ENCODE peak calls at places on chromosomes 2 and 18, in six cellular contexts. L is IMR-90, R is right lobe of liver, Q is K562, F is HepG2, M is HCT116. J is an unnamed sample.

GRCh38 chr18:74447404-74448152 is 9.5 kb downstream of the DIPK1C start:
- ATAC-seq in L (no peak), R (no peak), Q (no peak), F (peak; percentile 12), M (no peak), J (no peak)

GRCh38 chr18:41396861-41397260 is 558.2 kb upstream of the PIK3C3 start:
- ATAC-seq in L (no peak), R (no peak), Q (no peak), F (no peak), M (no peak), J (no peak)

GRCh38 chr2:195602687-195603086 is 54.3 kb upstream of the SLC39A10 start:
- ATAC-seq in L (no peak), R (no peak), Q (peak; percentile 76), F (no peak), M (no peak), J (no peak)

GRCh38 chr2:7203056-7203467 is 285.9 kb downstream of the RNF144A start:
- ATAC-seq in L (peak; percentile 53), R (peak; percentile 52), Q (peak; percentile 77), F (peak; percentile 77), M (peak; percentile 71), J (no peak)

GRCh38 chr2:240277073-240277806 is 136.8 kb upstream of the OTOS start:
- ATAC-seq in L (peak; percentile 68), R (no peak), Q (no peak), F (no peak), M (no peak), J (no peak)

GRCh38 chr2:2846379-2847130 is 515.5 kb upstream of the MYT1L start:
- ATAC-seq in L (no peak), R (no peak), Q (peak; percentile 41), F (peak; percentile 27), M (peak; percentile 75), J (peak; percentile 39)

GRCh38 chr2:121627525-121628050 is 21.7 kb downstream of the CLASP1 start:
- ATAC-seq in L (no peak), R (peak; percentile 80), Q (peak; percentile 98), F (no peak), M (no peak), J (no peak)

GRCh38 chr2:188318161-188318749 is 26.6 kb downstream of the GULP1 start:
- ATAC-seq in L (no peak), R (no peak), Q (no peak), F (no peak), M (no peak), J (no peak)

GRCh38 chr2:242015366-242016065 is 146.0 kb downstream of the RTP5 start:
- ATAC-seq in L (no peak), R (no peak), Q (no peak), F (no peak), M (no peak), J (no peak)

GRCh38 chr2:217900010-217900779 is 102.6 kb downstream of the TNS1 start:
- ATAC-seq in L (no peak), R (no peak), Q (no peak), F (peak; percentile 3), M (peak; percentile 24), J (no peak)

GRCh38 chr2:21657475-21657874 is 533.7 kb downstream of the TDRD15 start:
- ATAC-seq in L (peak; percentile 72), R (no peak), Q (no peak), F (no peak), M (no peak), J (no peak)

GRCh38 chr18:35112696-35113095 is 71.5 kb downstream of the MAPRE2 start:
- ATAC-seq in L (no peak), R (no peak), Q (no peak), F (no peak), M (no peak), J (no peak)

GRCh38 chr2:187150667-187151066 is 297.4 kb downstream of the CALCRL start:
- ATAC-seq in L (peak; percentile 62), R (no peak), Q (no peak), F (no peak), M (no peak), J (no peak)

GRCh38 chr2:9318461-9319337 is 104.6 kb downstream of the ITGB1BP1 start:
- ATAC-seq in L (no peak), R (peak; percentile 70), Q (no peak), F (no peak), M (no peak), J (no peak)

GRCh38 chr2:218857371-218858137 is 2.1 kb upstream of the WNT6 start:
- ATAC-seq in L (no peak), R (no peak), Q (no peak), F (no peak), M (no peak), J (no peak)

GRCh38 chr2:85595378-85596232 is at the start of gene RNF181:
- ATAC-seq in L (peak; percentile 97), R (peak; percentile 97), Q (peak; percentile 98), F (peak; percentile 92), M (peak; percentile 98), J (peak; percentile 98)
- TF ChIP-seq POLR2A in L (peak; percentile 88), R (peak; percentile 73), Q (peak; percentile 93), F (peak; percentile 77), M (peak; percentile 81), J (peak; percentile 73)

GRCh38 chr2:74333896-74334586 is 9.2 kb downstream of the SLC4A5 start:
- ATAC-seq in L (no peak), R (peak; percentile 23), Q (no peak), F (no peak), M (no peak), J (no peak)

GRCh38 chr2:74334931-74335333 is 8.3 kb downstream of the SLC4A5 start:
- ATAC-seq in L (peak; percentile 97), R (peak; percentile 93), Q (peak; percentile 92), F (peak; percentile 89), M (peak; percentile 96), J (peak; percentile 85)

GRCh38 chr2:74328573-74328972 is 14.6 kb downstream of the SLC4A5 start:
- ATAC-seq in L (no peak), R (no peak), Q (no peak), F (no peak), M (no peak), J (no peak)

GRCh38 chr2:74332550-74333174 is 10.6 kb downstream of the SLC4A5 start:
- ATAC-seq in L (no peak), R (no peak), Q (no peak), F (peak; percentile 19), M (peak; percentile 12), J (no peak)

DNA sequence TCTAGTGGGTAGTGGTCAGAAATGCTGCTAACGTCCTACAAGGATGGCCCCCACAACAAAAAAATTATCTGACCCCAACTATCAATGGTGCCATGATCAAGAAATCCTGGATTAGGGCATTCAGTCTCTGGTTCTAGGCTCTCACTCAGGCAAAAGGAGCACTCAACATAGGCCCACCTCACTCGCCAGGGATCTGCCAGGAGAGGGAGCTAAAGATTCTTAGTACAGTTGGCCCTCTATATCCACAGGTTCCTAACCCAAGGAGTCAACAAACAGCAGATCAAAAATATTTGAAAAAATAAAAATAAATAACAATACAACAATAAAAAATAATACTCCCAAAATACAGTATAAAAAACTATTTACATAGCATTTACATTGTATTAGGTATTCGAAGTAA is 10.0 kb downstream of the SLC4A5 start:
- ATAC-seq in L (peak; percentile 73), R (peak; percentile 77), Q (peak; percentile 93), F (peak; percentile 90), M (peak; percentile 76), J (no peak)
- TF ChIP-seq CTCF in L (peak; percentile 52), R (peak; percentile 51), Q (peak; percentile 58), F (peak; percentile 75), M (peak; percentile 48), J (no peak)

DNA sequence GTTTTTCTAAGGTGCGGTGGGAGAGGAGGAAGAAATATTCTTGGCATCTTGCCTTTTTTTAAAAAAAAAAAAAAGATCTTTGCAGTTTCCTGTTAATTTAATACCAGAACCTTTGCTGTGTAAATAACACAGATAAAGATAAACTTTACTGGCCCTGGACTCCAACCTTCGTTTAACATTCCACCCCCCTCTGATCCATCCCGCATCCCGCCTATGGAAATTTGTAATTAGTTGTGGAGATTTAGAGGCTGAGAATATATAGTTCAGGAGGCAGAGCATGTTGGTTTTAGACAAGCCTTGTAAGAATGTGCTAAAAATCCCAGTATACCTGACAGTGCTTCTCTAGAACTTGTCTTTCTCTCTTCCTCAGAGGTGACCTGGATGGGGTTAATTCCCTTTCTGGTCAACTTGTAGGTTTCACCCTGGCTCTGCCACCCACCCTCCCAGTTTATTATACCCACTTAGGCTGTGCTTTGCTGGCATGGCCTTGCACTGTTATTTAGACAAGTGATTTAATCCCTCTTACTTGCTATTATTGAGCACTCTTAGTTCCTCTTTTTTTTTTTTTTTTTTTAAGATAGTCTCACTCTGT is 2.9 kb upstream of the C2orf72 start:
- ATAC-seq in L (no peak), R (peak; percentile 61), Q (no peak), F (peak; percentile 45), M (no peak), J (no peak)
- H3K27me3 ChIP-seq in L (peaks cover 64% of the 10 kb centered on the region), R (no peaks in the 10 kb centered on the region), Q (peaks cover 33% of the 10 kb centered on the region), F (no peaks in the 10 kb centered on the region), M (no peaks in the 10 kb centered on the region), J (peaks cover 67% of the 10 kb centered on the region)

GRCh38 chr2:215965532-215966152 is 47.7 kb downstream of the MREG start:
- ATAC-seq in L (no peak), R (no peak), Q (peak; percentile 67), F (no peak), M (no peak), J (no peak)

GRCh38 chr2:215968499-215968898 is 44.9 kb downstream of the MREG start:
- ATAC-seq in L (no peak), R (no peak), Q (no peak), F (no peak), M (no peak), J (no peak)

GRCh38 chr2:215966951-215967350 is 46.4 kb downstream of the MREG start:
- ATAC-seq in L (no peak), R (no peak), Q (no peak), F (no peak), M (no peak), J (no peak)

GRCh38 chr2:215967590-215968373 is 45.6 kb downstream of the MREG start:
- ATAC-seq in L (no peak), R (no peak), Q (no peak), F (no peak), M (no peak), J (no peak)

DNA sequence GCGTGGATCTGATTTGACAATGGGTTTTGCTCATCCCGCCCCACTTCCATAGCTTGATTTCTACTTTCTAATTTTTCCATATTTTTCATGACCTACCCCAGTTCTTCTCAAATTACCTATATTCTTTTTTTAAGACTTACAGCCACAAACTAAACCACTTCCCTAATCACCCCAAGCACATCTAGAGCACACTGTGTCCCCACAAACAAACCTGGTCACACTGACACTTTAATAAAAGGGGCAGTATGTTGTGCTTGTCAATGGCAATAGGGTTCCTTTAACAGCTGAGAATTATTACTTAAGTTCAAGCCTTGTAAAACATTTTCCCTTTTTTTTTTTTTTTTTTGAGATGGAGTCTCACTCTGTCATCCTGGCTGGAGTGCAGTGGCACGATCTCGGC is 47.1 kb downstream of the MREG start:
- ATAC-seq in L (no peak), R (no peak), Q (peak; percentile 52), F (no peak), M (no peak), J (no peak)
- TF ChIP-seq POLR2A in L (no peak), R (no peak), Q (no peak), F (no peak), M (no peak), J (no peak)

DNA sequence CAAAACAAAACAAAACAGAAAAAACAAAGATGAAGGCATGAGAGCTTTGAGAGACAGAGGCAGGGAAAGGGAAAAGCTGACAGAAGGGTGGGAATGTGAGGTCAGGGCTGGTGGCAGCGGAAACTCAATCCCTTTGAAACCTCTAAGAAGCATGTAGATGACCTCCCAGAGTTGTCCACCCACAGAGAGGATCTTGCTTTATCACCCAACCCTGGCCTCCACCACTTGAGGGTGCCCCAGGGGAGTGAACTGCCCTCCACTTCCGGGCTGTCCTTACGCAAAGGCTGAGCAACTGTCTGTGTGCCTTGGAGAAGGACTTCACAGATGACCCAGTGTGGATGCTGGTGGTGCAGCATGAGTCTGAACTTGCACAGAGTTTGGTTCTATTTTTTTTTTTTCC is 26.7 kb downstream of the PDCL3 start:
- ATAC-seq in L (no peak), R (peak; percentile 11), Q (peak; percentile 96), F (peak; percentile 85), M (no peak), J (no peak)
- TF ChIP-seq CTCF in L (no peak), R (no peak), Q (no peak), F (no peak), M (no peak), J (no peak)